ENCODE peak calls at places on chromosomes 16 and 17, in ten cellular contexts. F is WTC11, W is nephron progenitor cell, J is AG10803, C is BJ, I is body of pancreas, A is GM10248, V is astrocyte of the spinal cord, H is brain microvascular endothelial cell, T is neural progenitor cell. N is an unnamed sample.

GRCh38 chr17:63753215-63753614 is 11.6 kb upstream of the STRADA start:
- DNase-seq in J (no peak), V (no peak), A (no peak), W (no peak), H (no peak), F (no peak), I (no peak), T (no peak), C (no peak), N (no peak)

GRCh38 chr17:29640413-29640812 is 17.7 kb upstream of the CORO6 start:
- DNase-seq in T (no peak), A (no peak), W (no peak), F (no peak), J (peak), C (peak), I (no peak), H (peak), V (peak), N (peak)

GRCh38 chr16:67504190-67505021 is 21.1 kb upstream of the AGRP start:
- DNase-seq in J (no peak), W (no peak), F (no peak), C (no peak), H (no peak), V (peak), I (no peak), A (peak), T (no peak), N (no peak)

GRCh38 chr16:81521141-81521626 is 76.6 kb downstream of the CMIP start:
- DNase-seq in V (no peak), F (no peak), H (no peak), I (peak), A (peak), J (no peak), C (no peak), W (peak), T (no peak), N (no peak)

GRCh38 chr17:73118876-73119485 is 26.5 kb upstream of the SLC39A11 start:
- DNase-seq in T (no peak), I (peak), F (no peak), A (no peak), C (no peak), W (no peak), V (no peak), H (no peak), J (no peak), N (no peak)

GRCh38 chr17:7403043-7403901 is 625 bp downstream of the TMEM256 start:
- DNase-seq in F (peak), A (no peak), V (no peak), I (peak), T (peak), C (no peak), W (peak), H (no peak), J (no peak), N (no peak)

GRCh38 chr16:56635441-56635967 is 3.0 kb upstream of the MT1A start:
- DNase-seq in I (no peak), F (no peak), J (no peak), A (no peak), W (no peak), H (no peak), T (no peak), C (no peak), V (no peak), N (no peak)

GRCh38 chr16:57115148-57115503 is 22.7 kb downstream of the CPNE2 start:
- DNase-seq in C (no peak), W (no peak), I (no peak), F (no peak), T (no peak), A (no peak), H (no peak), J (no peak), V (peak), N (no peak)

GRCh38 chr17:58205936-58206335 is 13.1 kb downstream of the MKS1 start:
- DNase-seq in V (no peak), C (no peak), J (no peak), W (no peak), A (no peak), H (no peak), F (no peak), I (no peak), T (no peak), N (no peak)

GRCh38 chr17:45345554-45346254 is 28.9 kb upstream of the MAP3K14 start:
- DNase-seq in T (no peak), W (no peak), I (no peak), V (peak), C (peak), J (peak), H (peak), A (no peak), F (no peak), N (peak)

DNA sequence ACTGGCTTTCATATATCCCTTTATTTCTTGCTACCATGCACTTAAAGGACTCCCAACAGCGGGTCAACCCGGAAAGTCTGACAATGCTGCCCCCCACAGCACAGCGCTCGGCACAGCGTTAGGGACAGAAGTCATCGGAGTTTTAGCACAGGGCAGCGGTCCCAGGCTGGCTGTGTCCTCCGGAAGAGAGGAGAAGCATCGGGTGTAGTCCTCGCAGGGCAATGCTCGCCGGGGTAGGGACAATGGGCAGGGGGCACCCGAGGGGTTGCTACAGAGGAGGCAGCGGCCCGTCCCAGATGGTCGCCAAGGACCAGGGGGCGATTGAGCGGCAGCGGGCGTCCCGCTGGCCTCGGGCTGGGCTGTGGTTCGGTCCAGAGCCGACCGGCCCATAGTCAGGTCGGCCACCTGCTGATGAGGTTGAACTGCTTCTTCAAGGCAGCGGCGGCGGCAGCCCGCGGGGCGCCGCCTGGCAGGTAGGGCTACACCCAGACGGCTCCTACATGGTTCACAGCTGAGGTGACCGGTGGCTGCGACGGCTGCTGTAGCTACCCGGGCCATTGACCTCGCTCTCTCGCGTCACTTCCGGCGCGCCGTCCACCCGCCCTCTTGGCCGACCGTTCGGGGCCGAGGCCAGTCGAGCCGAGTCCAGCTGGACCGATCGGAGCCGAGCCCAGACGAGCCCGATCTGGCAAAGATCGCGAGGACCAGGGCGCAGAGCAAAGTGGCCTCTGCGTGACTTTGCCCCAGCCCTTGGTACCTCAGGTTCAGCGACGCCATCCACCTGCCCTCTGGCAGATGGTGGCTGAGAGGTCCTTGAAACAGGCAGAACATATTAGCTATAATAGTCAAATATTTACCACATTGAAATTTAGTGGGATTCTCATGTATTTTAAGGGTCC is 4.7 kb upstream of the LCMT1 start:
- DNase-seq in T (peak), F (peak), A (peak), H (peak), I (peak), J (peak), C (no peak), V (peak), W (peak), N (peak)
- TF ChIP-seq CTCF in T (peak), F (no peak), A (peak), H (peak), I (no peak), J (peak), C (no peak), V (peak), W (no peak), N (peak)

DNA sequence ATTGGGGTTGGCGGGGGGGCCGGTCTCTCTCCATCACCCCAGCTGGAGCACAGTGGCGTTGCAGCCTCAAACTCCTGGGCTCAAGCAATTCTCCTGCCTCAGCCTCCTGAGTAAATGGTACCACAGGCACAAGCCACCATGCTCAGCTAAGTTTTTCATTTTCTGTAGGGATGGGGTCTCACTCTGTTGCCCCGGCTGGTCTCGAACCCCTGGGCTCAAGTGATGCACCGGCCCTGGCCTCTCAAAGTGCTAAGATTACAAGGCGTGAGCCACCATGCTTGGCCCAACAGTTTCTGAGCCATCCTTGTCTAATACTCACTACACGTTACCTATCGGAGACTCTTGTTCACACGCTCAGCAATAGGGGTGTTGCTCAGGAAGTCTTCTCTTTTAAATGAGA is 11.6 kb downstream of the WDR59 start:
- DNase-seq in A (no peak), T (no peak), J (no peak), V (no peak), H (no peak), W (no peak), C (no peak), F (no peak), I (no peak), N (no peak)
- TF ChIP-seq CTCF in A (no peak), T (no peak), J (no peak), V (no peak), H (no peak), W (no peak), C (no peak), F (no peak), I (no peak), N (no peak)

DNA sequence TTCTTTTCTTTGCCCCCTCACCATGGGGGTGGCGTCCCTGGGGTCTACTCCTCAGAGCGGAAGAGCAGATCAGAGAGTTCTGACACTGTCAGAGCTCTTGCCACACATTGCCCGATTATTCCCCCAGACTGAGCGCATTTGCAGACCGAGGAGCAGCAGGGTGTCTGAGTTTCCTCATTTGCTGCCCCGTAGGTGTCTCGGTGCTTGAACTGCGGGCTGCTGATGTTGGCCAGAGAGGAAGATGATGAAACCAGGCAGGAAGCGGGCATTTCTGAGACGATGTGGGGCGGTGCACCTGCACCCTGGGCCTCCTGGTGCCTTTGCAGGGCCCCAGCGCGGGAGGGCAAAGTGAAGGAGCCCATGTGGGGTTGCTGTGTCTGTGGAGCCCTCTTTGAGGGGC is 55.2 kb downstream of the ARSG start:
- DNase-seq in V (no peak), H (no peak), W (no peak), C (no peak), T (peak), I (peak), J (no peak), F (no peak), A (peak), N (no peak)
- TF ChIP-seq CTCF in V (no peak), H (no peak), W (no peak), C (no peak), T (no peak), I (no peak), J (no peak), F (no peak), A (no peak), N (no peak)

GRCh38 chr16:49348408-49349176 is 25.0 kb upstream of the C16orf78 start:
- DNase-seq in I (no peak), F (peak), W (no peak), C (no peak), V (no peak), A (no peak), T (no peak), J (no peak), H (no peak), N (no peak)
- TF ChIP-seq CTCF in I (no peak), F (no peak), W (no peak), C (peak), V (no peak), A (no peak), T (peak), J (peak), H (no peak), N (no peak)

GRCh38 chr17:82871056-82871775 is 31.4 kb upstream of the ZNF750 start:
- DNase-seq in A (peak), W (no peak), T (no peak), V (no peak), I (no peak), C (no peak), J (no peak), F (peak), H (no peak), N (no peak)
- TF ChIP-seq CTCF in A (peak), W (no peak), T (no peak), V (no peak), I (no peak), C (no peak), J (no peak), F (no peak), H (no peak), N (no peak)

GRCh38 chr17:41617698-41618097 is 5.1 kb upstream of the KRT16 start:
- DNase-seq in F (no peak), V (no peak), C (no peak), W (no peak), I (no peak), A (no peak), J (no peak), H (no peak), T (no peak), N (no peak)

GRCh38 chr17:41621916-41622315 is 2.5 kb downstream of the KRT17 start:
- DNase-seq in C (no peak), V (no peak), T (no peak), W (no peak), I (no peak), A (no peak), H (no peak), F (no peak), J (no peak), N (no peak)

GRCh38 chr17:41618341-41619161 is 5.8 kb downstream of the KRT17 start:
- DNase-seq in W (no peak), T (no peak), V (no peak), A (no peak), H (no peak), F (no peak), I (no peak), J (no peak), C (no peak), N (no peak)

GRCh38 chr17:41619162-41619933 is 5.0 kb downstream of the KRT17 start:
- DNase-seq in T (no peak), W (no peak), A (no peak), H (no peak), F (no peak), V (no peak), I (no peak), J (no peak), C (no peak), N (no peak)

GRCh38 chr17:41620583-41621434 is 3.6 kb downstream of the KRT17 start:
- DNase-seq in I (no peak), A (no peak), H (no peak), V (no peak), J (peak), C (peak), T (no peak), W (no peak), F (no peak), N (no peak)
- TF ChIP-seq CTCF in I (no peak), A (no peak), H (no peak), V (no peak), J (no peak), C (peak), T (no peak), W (no peak), F (no peak), N (no peak)